ENCODE peak calls at places on chromosomes 3 and 15, in six cellular contexts. One of them, this sample, is unnamed.

GRCh38 chr3:166455724-166456123 is 618.5 kb upstream of the BCHE start:
- DNase-seq in CD8-positive, alpha-beta memory T cell: no peak
- DNase-seq in NCI-H1092 treated with DMSO at 0.1 percent for 48 hours: no peak
- DNase-seq in WTC11: no peak
- DNase-seq in stimulated activated CD8-positive, alpha-beta memory T cell treated with anti-CD3 and anti-CD28 coated beads, Interleukin-4, amount 100 ng/mL, for 4 hours: no peak
- DNase-seq in NCI-H2107: no peak
- DNase-seq in this sample: no peak

GRCh38 chr15:27704939-27705514 is 394.1 kb downstream of the OCA2 start:
- DNase-seq in WTC11: no peak
- DNase-seq in CD8-positive, alpha-beta memory T cell: no peak
- DNase-seq in stimulated activated CD8-positive, alpha-beta memory T cell treated with anti-CD3 and anti-CD28 coated beads, Interleukin-4, amount 100 ng/mL, for 4 hours: no peak
- DNase-seq in NCI-H1092 treated with DMSO at 0.1 percent for 48 hours: peak
- DNase-seq in NCI-H2107: no peak
- DNase-seq in this sample: no peak

GRCh38 chr3:83513677-83514076 is 1445.1 kb upstream of the CADM2 start:
- DNase-seq in NCI-H2107: no peak
- DNase-seq in NCI-H1092 treated with DMSO at 0.1 percent for 48 hours: no peak
- DNase-seq in stimulated activated CD8-positive, alpha-beta memory T cell treated with anti-CD3 and anti-CD28 coated beads, Interleukin-4, amount 100 ng/mL, for 4 hours: no peak
- DNase-seq in CD8-positive, alpha-beta memory T cell: no peak
- DNase-seq in WTC11: no peak
- DNase-seq in this sample: no peak

GRCh38 chr3:41102053-41102556 is 97.2 kb upstream of the CTNNB1 start:
- DNase-seq in NCI-H1092 treated with DMSO at 0.1 percent for 48 hours: no peak
- DNase-seq in WTC11: no peak
- DNase-seq in stimulated activated CD8-positive, alpha-beta memory T cell treated with anti-CD3 and anti-CD28 coated beads, Interleukin-4, amount 100 ng/mL, for 4 hours: no peak
- DNase-seq in CD8-positive, alpha-beta memory T cell: no peak
- DNase-seq in NCI-H2107: no peak
- DNase-seq in this sample: no peak

GRCh38 chr3:134941820-134942219 is 146.8 kb downstream of the EPHB1 start:
- DNase-seq in NCI-H2107: no peak
- DNase-seq in CD8-positive, alpha-beta memory T cell: no peak
- DNase-seq in stimulated activated CD8-positive, alpha-beta memory T cell treated with anti-CD3 and anti-CD28 coated beads, Interleukin-4, amount 100 ng/mL, for 4 hours: no peak
- DNase-seq in WTC11: no peak
- DNase-seq in NCI-H1092 treated with DMSO at 0.1 percent for 48 hours: no peak
- DNase-seq in this sample: no peak

GRCh38 chr3:69194431-69195183 is 72.2 kb upstream of the LMOD3 start:
- DNase-seq in stimulated activated CD8-positive, alpha-beta memory T cell treated with anti-CD3 and anti-CD28 coated beads, Interleukin-4, amount 100 ng/mL, for 4 hours: no peak
- DNase-seq in NCI-H2107: no peak
- DNase-seq in WTC11: no peak
- DNase-seq in CD8-positive, alpha-beta memory T cell: no peak
- DNase-seq in NCI-H1092 treated with DMSO at 0.1 percent for 48 hours: no peak
- DNase-seq in this sample: no peak

GRCh38 chr3:39234705-39235104 is 42.3 kb upstream of the XIRP1 start:
- DNase-seq in WTC11: no peak
- DNase-seq in NCI-H2107: no peak
- DNase-seq in NCI-H1092 treated with DMSO at 0.1 percent for 48 hours: no peak
- DNase-seq in stimulated activated CD8-positive, alpha-beta memory T cell treated with anti-CD3 and anti-CD28 coated beads, Interleukin-4, amount 100 ng/mL, for 4 hours: peak
- DNase-seq in CD8-positive, alpha-beta memory T cell: peak
- DNase-seq in this sample: no peak

GRCh38 chr3:134375542-134376384 is 1.5 kb upstream of the AMOTL2 start:
- DNase-seq in CD8-positive, alpha-beta memory T cell: no peak
- DNase-seq in stimulated activated CD8-positive, alpha-beta memory T cell treated with anti-CD3 and anti-CD28 coated beads, Interleukin-4, amount 100 ng/mL, for 4 hours: no peak
- DNase-seq in WTC11: no peak
- DNase-seq in NCI-H1092 treated with DMSO at 0.1 percent for 48 hours: no peak
- DNase-seq in NCI-H2107: no peak
- DNase-seq in this sample: no peak

GRCh38 chr3:183269345-183269744 is 16.3 kb downstream of the B3GNT5 start:
- DNase-seq in NCI-H2107: no peak
- DNase-seq in CD8-positive, alpha-beta memory T cell: no peak
- DNase-seq in stimulated activated CD8-positive, alpha-beta memory T cell treated with anti-CD3 and anti-CD28 coated beads, Interleukin-4, amount 100 ng/mL, for 4 hours: no peak
- DNase-seq in NCI-H1092 treated with DMSO at 0.1 percent for 48 hours: no peak
- DNase-seq in WTC11: no peak
- DNase-seq in this sample: no peak

GRCh38 chr3:40166997-40167396 is 142.5 kb upstream of the EIF1B start:
- DNase-seq in WTC11: peak
- DNase-seq in NCI-H2107: no peak
- DNase-seq in NCI-H1092 treated with DMSO at 0.1 percent for 48 hours: no peak
- DNase-seq in CD8-positive, alpha-beta memory T cell: no peak
- DNase-seq in stimulated activated CD8-positive, alpha-beta memory T cell treated with anti-CD3 and anti-CD28 coated beads, Interleukin-4, amount 100 ng/mL, for 4 hours: no peak
- DNase-seq in this sample: no peak

GRCh38 chr3:194757629-194758028 is 71.9 kb downstream of the FAM43A start:
- DNase-seq in stimulated activated CD8-positive, alpha-beta memory T cell treated with anti-CD3 and anti-CD28 coated beads, Interleukin-4, amount 100 ng/mL, for 4 hours: no peak
- DNase-seq in CD8-positive, alpha-beta memory T cell: no peak
- DNase-seq in WTC11: no peak
- DNase-seq in NCI-H1092 treated with DMSO at 0.1 percent for 48 hours: no peak
- DNase-seq in NCI-H2107: no peak
- DNase-seq in this sample: no peak

GRCh38 chr15:62021991-62022600 is 38.2 kb downstream of the VPS13C start:
- DNase-seq in NCI-H2107: no peak
- DNase-seq in WTC11: no peak
- DNase-seq in stimulated activated CD8-positive, alpha-beta memory T cell treated with anti-CD3 and anti-CD28 coated beads, Interleukin-4, amount 100 ng/mL, for 4 hours: no peak
- DNase-seq in NCI-H1092 treated with DMSO at 0.1 percent for 48 hours: no peak
- DNase-seq in CD8-positive, alpha-beta memory T cell: no peak
- DNase-seq in this sample: no peak

GRCh38 chr15:91942676-91943417 is 89.3 kb downstream of the SLCO3A1 start:
- DNase-seq in CD8-positive, alpha-beta memory T cell: peak
- DNase-seq in NCI-H1092 treated with DMSO at 0.1 percent for 48 hours: no peak
- DNase-seq in stimulated activated CD8-positive, alpha-beta memory T cell treated with anti-CD3 and anti-CD28 coated beads, Interleukin-4, amount 100 ng/mL, for 4 hours: no peak
- DNase-seq in WTC11: no peak
- DNase-seq in NCI-H2107: no peak
- DNase-seq in this sample: peak

GRCh38 chr15:48388937-48389309 is 57.7 kb downstream of the DUT start:
- DNase-seq in CD8-positive, alpha-beta memory T cell: no peak
- DNase-seq in NCI-H1092 treated with DMSO at 0.1 percent for 48 hours: no peak
- DNase-seq in WTC11: no peak
- DNase-seq in stimulated activated CD8-positive, alpha-beta memory T cell treated with anti-CD3 and anti-CD28 coated beads, Interleukin-4, amount 100 ng/mL, for 4 hours: no peak
- DNase-seq in NCI-H2107: no peak
- DNase-seq in this sample: no peak

GRCh38 chr3:97958396-97958795 is 13.8 kb downstream of the RIOX2 start:
- DNase-seq in WTC11: no peak
- DNase-seq in CD8-positive, alpha-beta memory T cell: no peak
- DNase-seq in stimulated activated CD8-positive, alpha-beta memory T cell treated with anti-CD3 and anti-CD28 coated beads, Interleukin-4, amount 100 ng/mL, for 4 hours: no peak
- DNase-seq in NCI-H2107: no peak
- DNase-seq in NCI-H1092 treated with DMSO at 0.1 percent for 48 hours: no peak
- DNase-seq in this sample: no peak

GRCh38 chr3:143134446-143134845 is 14.9 kb downstream of the CHST2 start:
- DNase-seq in WTC11: no peak
- DNase-seq in stimulated activated CD8-positive, alpha-beta memory T cell treated with anti-CD3 and anti-CD28 coated beads, Interleukin-4, amount 100 ng/mL, for 4 hours: no peak
- DNase-seq in NCI-H1092 treated with DMSO at 0.1 percent for 48 hours: peak
- DNase-seq in NCI-H2107: no peak
- DNase-seq in CD8-positive, alpha-beta memory T cell: no peak
- DNase-seq in this sample: no peak

GRCh38 chr3:69084326-69084667 is 440 bp upstream of the ARL6IP5 start:
- DNase-seq in stimulated activated CD8-positive, alpha-beta memory T cell treated with anti-CD3 and anti-CD28 coated beads, Interleukin-4, amount 100 ng/mL, for 4 hours: no peak
- DNase-seq in CD8-positive, alpha-beta memory T cell: no peak
- DNase-seq in WTC11: no peak
- DNase-seq in NCI-H2107: no peak
- DNase-seq in NCI-H1092 treated with DMSO at 0.1 percent for 48 hours: peak
- DNase-seq in this sample: peak

GRCh38 chr3:108713801-108714200 is 43.4 kb downstream of the RETNLB start:
- DNase-seq in stimulated activated CD8-positive, alpha-beta memory T cell treated with anti-CD3 and anti-CD28 coated beads, Interleukin-4, amount 100 ng/mL, for 4 hours: no peak
- DNase-seq in NCI-H1092 treated with DMSO at 0.1 percent for 48 hours: no peak
- DNase-seq in NCI-H2107: no peak
- DNase-seq in CD8-positive, alpha-beta memory T cell: no peak
- DNase-seq in WTC11: no peak
- DNase-seq in this sample: no peak

GRCh38 chr15:40843885-40844542 is at the start of gene SPINT1:
- DNase-seq in WTC11: peak
- DNase-seq in stimulated activated CD8-positive, alpha-beta memory T cell treated with anti-CD3 and anti-CD28 coated beads, Interleukin-4, amount 100 ng/mL, for 4 hours: peak
- DNase-seq in CD8-positive, alpha-beta memory T cell: no peak
- DNase-seq in NCI-H2107: no peak
- DNase-seq in NCI-H1092 treated with DMSO at 0.1 percent for 48 hours: no peak
- DNase-seq in this sample: peak

GRCh38 chr3:4493931-4494806 is 1.0 kb downstream of the ITPR1 start:
- DNase-seq in CD8-positive, alpha-beta memory T cell: no peak
- DNase-seq in NCI-H2107: no peak
- DNase-seq in stimulated activated CD8-positive, alpha-beta memory T cell treated with anti-CD3 and anti-CD28 coated beads, Interleukin-4, amount 100 ng/mL, for 4 hours: no peak
- DNase-seq in NCI-H1092 treated with DMSO at 0.1 percent for 48 hours: no peak
- DNase-seq in WTC11: peak
- DNase-seq in this sample: peak

GRCh38 chr3:172332256-172333041 is 115.8 kb downstream of the GHSR start:
- DNase-seq in CD8-positive, alpha-beta memory T cell: peak
- DNase-seq in stimulated activated CD8-positive, alpha-beta memory T cell treated with anti-CD3 and anti-CD28 coated beads, Interleukin-4, amount 100 ng/mL, for 4 hours: peak
- DNase-seq in WTC11: peak
- DNase-seq in NCI-H2107: peak
- DNase-seq in NCI-H1092 treated with DMSO at 0.1 percent for 48 hours: peak
- DNase-seq in this sample: peak

GRCh38 chr15:71505962-71506361 is 304.4 kb upstream of the NR2E3 start:
- DNase-seq in stimulated activated CD8-positive, alpha-beta memory T cell treated with anti-CD3 and anti-CD28 coated beads, Interleukin-4, amount 100 ng/mL, for 4 hours: no peak
- DNase-seq in NCI-H1092 treated with DMSO at 0.1 percent for 48 hours: no peak
- DNase-seq in CD8-positive, alpha-beta memory T cell: no peak
- DNase-seq in WTC11: no peak
- DNase-seq in NCI-H2107: no peak
- DNase-seq in this sample: no peak

GRCh38 chr3:166837535-166837934 is 542.6 kb downstream of the ZBBX start:
- DNase-seq in WTC11: peak
- DNase-seq in NCI-H1092 treated with DMSO at 0.1 percent for 48 hours: peak
- DNase-seq in CD8-positive, alpha-beta memory T cell: no peak
- DNase-seq in stimulated activated CD8-positive, alpha-beta memory T cell treated with anti-CD3 and anti-CD28 coated beads, Interleukin-4, amount 100 ng/mL, for 4 hours: no peak
- DNase-seq in NCI-H2107: no peak
- DNase-seq in this sample: peak